ENCODE peak calls at places on chromosome 20, in four cellular contexts. K is left cardiac atrium, Q is HEK293T, J is mammary epithelial cell. P is an unnamed sample.

GRCh38 chr20:17859616-17860232 is 108.9 kb downstream of the SNX5 start:
- DNase-seq in K (no peak), Q (no peak), J (no peak), P (peak; percentile 22)

GRCh38 chr20:57112448-57112847 is 154.0 kb downstream of the BMP7 start:
- DNase-seq in Q (no peak), J (no peak), K (no peak), P (no peak)

GRCh38 chr20:6265204-6265904 is 142.5 kb upstream of the FERMT1 start:
- DNase-seq in K (no peak), J (peak; percentile 41), Q (no peak), P (no peak)

GRCh38 chr20:22576733-22577514 is 7.4 kb downstream of the FOXA2 start:
- DNase-seq in Q (no peak), J (no peak), K (no peak), P (no peak)

GRCh38 chr20:58714340-58714922 is 21.8 kb downstream of the NPEPL1 start:
- DNase-seq in Q (no peak), K (no peak), J (no peak), P (peak; percentile 68)

GRCh38 chr20:20452254-20452676 is 84.4 kb downstream of the INSM1 start:
- DNase-seq in Q (no peak), K (peak; percentile 54), J (peak; percentile 64), P (peak; percentile 88)

GRCh38 chr20:16020971-16021370 is 552.3 kb downstream of the KIF16B start:
- DNase-seq in K (no peak), J (peak; percentile 92), Q (no peak), P (no peak)

GRCh38 chr20:24977797-24978196 is 14.8 kb downstream of the APMAP start:
- DNase-seq in K (no peak), Q (no peak), J (no peak), P (no peak)

GRCh38 chr20:7741866-7742265 is 198.4 kb downstream of the HAO1 start:
- DNase-seq in K (no peak), Q (no peak), J (no peak), P (no peak)

GRCh38 chr20:42611423-42611822 is 578.3 kb downstream of the PTPRT start:
- DNase-seq in Q (no peak), J (no peak), K (no peak), P (no peak)

GRCh38 chr20:53949319-53949839 is 121.0 kb downstream of the BCAS1 start:
- DNase-seq in Q (no peak), K (peak; percentile 69), J (peak; percentile 92), P (peak; percentile 88)

GRCh38 chr20:35648836-35649235 is 15.9 kb downstream of the CPNE1 start:
- DNase-seq in J (no peak), Q (no peak), K (no peak), P (no peak)

GRCh38 chr20:22248052-22248667 is 336.2 kb downstream of the FOXA2 start:
- DNase-seq in Q (peak; percentile 17), J (no peak), K (no peak), P (no peak)

GRCh38 chr20:7841967-7842301 is 98.3 kb downstream of the HAO1 start:
- DNase-seq in Q (no peak), K (peak; percentile 71), J (peak; percentile 91), P (no peak)

GRCh38 chr20:62545271-62545670 is 69.5 kb upstream of the GATA5 start:
- DNase-seq in K (no peak), Q (no peak), J (no peak), P (no peak)

GRCh38 chr20:54208492-54209044 is 681 bp downstream of the PFDN4 start:
- DNase-seq in J (peak; percentile 65), K (no peak), Q (peak; percentile 14), P (no peak)

GRCh38 chr20:39190666-39191570 is 228.8 kb downstream of the DHX35 start:
- DNase-seq in Q (no peak), J (peak; percentile 82), K (no peak), P (no peak)

GRCh38 chr20:61292821-61293612 is 41.0 kb downstream of the CDH4 start:
- DNase-seq in K (no peak), Q (no peak), J (no peak), P (no peak)

GRCh38 chr20:8808180-8808535 is 260.7 kb upstream of the PLCB4 start:
- DNase-seq in K (no peak), Q (no peak), J (no peak), P (no peak)

GRCh38 chr20:37161830-37162549 is 17.1 kb upstream of the RPN2 start:
- DNase-seq in J (no peak), Q (no peak), K (no peak), P (no peak)